ENCODE peak calls at places on chromosomes 5 and 9, in seven cellular contexts. N is neural progenitor cell, P is hepatocyte, K is fibroblast of lung, E is GM23338, M is IMR-90, I is neuronal stem cell. B is an unnamed sample.

GRCh38 chr5:68187268-68188055 is 28.1 kb upstream of the PIK3R1 start:
- DNase-seq in N (peak; percentile 72), P (peak; percentile 47), K (peak; percentile 76), E (peak; percentile 75), M (peak; percentile 22), I (peak; percentile 23), B (no peak)

GRCh38 chr5:55564716-55565115 is 30.0 kb upstream of the PLPP1 start:
- DNase-seq in N (no peak), P (no peak), K (no peak), E (no peak), M (no peak), I (no peak), B (peak; percentile 71)

GRCh38 chr5:3347741-3348140 is 247.9 kb upstream of the IRX1 start:
- DNase-seq in N (no peak), P (no peak), K (no peak), E (no peak), M (no peak), I (no peak), B (no peak)

GRCh38 chr9:116594552-116594951 is 92.6 kb upstream of the TRIM32 start:
- DNase-seq in N (no peak), P (no peak), K (peak; percentile 84), E (no peak), M (peak; percentile 94), I (no peak), B (peak; percentile 72)

GRCh38 chr5:143673676-143674468 is 138.1 kb upstream of the HMHB1 start:
- DNase-seq in N (no peak), P (no peak), K (peak; percentile 27), E (no peak), M (no peak), I (no peak), B (peak; percentile 29)

GRCh38 chr9:103913899-103914298 is 180.2 kb upstream of the SMC2 start:
- DNase-seq in N (no peak), P (no peak), K (no peak), E (no peak), M (no peak), I (no peak), B (peak; percentile 3)

GRCh38 chr5:113022661-113023060 is 46.1 kb downstream of the DCP2 start:
- DNase-seq in N (no peak), P (no peak), K (peak; percentile 66), E (no peak), M (peak; percentile 37), I (no peak), B (peak; percentile 36)

GRCh38 chr5:58135571-58136335 is 324.1 kb downstream of the PLK2 start:
- DNase-seq in N (no peak), P (no peak), K (peak; percentile 67), E (no peak), M (peak; percentile 83), I (no peak), B (peak; percentile 28)

GRCh38 chr5:160092519-160092918 is 26.7 kb downstream of the PWWP2A start:
- DNase-seq in N (no peak), P (no peak), K (no peak), E (no peak), M (no peak), I (no peak), B (no peak)

GRCh38 chr5:2534970-2535369 is 216.5 kb downstream of the IRX2 start:
- DNase-seq in N (no peak), P (no peak), K (no peak), E (no peak), M (no peak), I (no peak), B (no peak)

GRCh38 chr5:141822134-141822533 is 56.1 kb downstream of the PCDH1 start:
- DNase-seq in N (no peak), P (peak; percentile 66), K (peak; percentile 19), E (peak; percentile 3), M (peak; percentile 50), I (no peak), B (no peak)

GRCh38 chr9:129362287-129363098 is 184.4 kb upstream of the IER5L start:
- DNase-seq in N (no peak), P (peak; percentile 9), K (no peak), E (no peak), M (no peak), I (no peak), B (peak; percentile 27)

GRCh38 chr9:96436063-96436455 is 13.9 kb upstream of the HABP4 start:
- DNase-seq in N (no peak), P (no peak), K (peak; percentile 26), E (no peak), M (no peak), I (no peak), B (no peak)

GRCh38 chr9:101437806-101438232 is 2.2 kb upstream of the ALDOB start:
- DNase-seq in N (no peak), P (peak; percentile 60), K (peak; percentile 7), E (no peak), M (no peak), I (no peak), B (no peak)

GRCh38 chr9:112569186-112569585 is 82.6 kb downstream of the KIAA1958 start:
- DNase-seq in N (no peak), P (no peak), K (peak; percentile 97), E (no peak), M (peak; percentile 86), I (no peak), B (peak; percentile 84)

GRCh38 chr5:140348104-140348503 is 1.7 kb upstream of the HBEGF start:
- DNase-seq in N (no peak), P (no peak), K (no peak), E (no peak), M (no peak), I (no peak), B (peak; percentile 99)

GRCh38 chr9:89311346-89312153 is 555 bp downstream of the CKS2 start:
- DNase-seq in N (no peak), P (peak; percentile 46), K (no peak), E (no peak), M (no peak), I (no peak), B (peak; percentile 28)

GRCh38 chr9:134591573-134591981 is 50.0 kb upstream of the COL5A1 start:
- DNase-seq in N (no peak), P (no peak), K (peak; percentile 55), E (no peak), M (no peak), I (no peak), B (no peak)

GRCh38 chr5:149674686-149675085 is 55.4 kb upstream of the PPARGC1B start:
- DNase-seq in N (no peak), P (no peak), K (no peak), E (no peak), M (no peak), I (no peak), B (no peak)

GRCh38 chr5:13985736-13986418 is 41.4 kb upstream of the DNAH5 start:
- DNase-seq in N (no peak), P (no peak), K (peak; percentile 83), E (no peak), M (peak; percentile 92), I (no peak), B (peak; percentile 74)

GRCh38 chr9:81526587-81526986 is 162.8 kb downstream of the TLE1 start:
- DNase-seq in N (no peak), P (no peak), K (peak; percentile 85), E (no peak), M (peak; percentile 93), I (no peak), B (peak; percentile 64)

GRCh38 chr5:74009502-74009901 is 383.5 kb downstream of the ARHGEF28 start:
- DNase-seq in N (no peak), P (no peak), K (no peak), E (no peak), M (peak; percentile 47), I (no peak), B (no peak)

GRCh38 chr9:121721770-121722169 is 70.3 kb downstream of the DAB2IP start:
- DNase-seq in N (peak; percentile 43), P (no peak), K (no peak), E (no peak), M (peak; percentile 54), I (no peak), B (no peak)

GRCh38 chr5:131382407-131383395 is 118.8 kb downstream of the CDC42SE2 start:
- DNase-seq in N (peak; percentile 66), P (peak; percentile 59), K (peak; percentile 45), E (peak; percentile 83), M (peak; percentile 58), I (peak; percentile 8), B (peak; percentile 65)

GRCh38 chr5:14443665-14444064 is 137.9 kb upstream of the OTULINL start:
- DNase-seq in N (no peak), P (no peak), K (no peak), E (no peak), M (no peak), I (no peak), B (no peak)

GRCh38 chr5:157576678-157577077 is 1.1 kb upstream of the ADAM19 start:
- DNase-seq in N (no peak), P (no peak), K (no peak), E (no peak), M (no peak), I (no peak), B (no peak)

GRCh38 chr5:131379723-131380122 is 115.9 kb downstream of the CDC42SE2 start:
- DNase-seq in N (no peak), P (peak; percentile 11), K (peak; percentile 83), E (no peak), M (peak; percentile 79), I (no peak), B (no peak)

GRCh38 chr5:125263346-125263745 is 516.9 kb upstream of the ZNF608 start:
- DNase-seq in N (no peak), P (no peak), K (peak; percentile 10), E (no peak), M (peak; percentile 26), I (no peak), B (no peak)

GRCh38 chr5:176653986-176654385 is 6.7 kb downstream of the TSPAN17 start:
- DNase-seq in N (no peak), P (no peak), K (no peak), E (no peak), M (no peak), I (no peak), B (no peak)

GRCh38 chr5:89260254-89260653 is 377.3 kb upstream of the MEF2C start:
- DNase-seq in N (no peak), P (no peak), K (no peak), E (no peak), M (peak; percentile 40), I (no peak), B (no peak)

GRCh38 chr5:32332361-32332760 is 19.6 kb upstream of the MTMR12 start:
- DNase-seq in N (no peak), P (no peak), K (no peak), E (no peak), M (no peak), I (no peak), B (no peak)
- H3K4me2 ChIP-seq in N (no peak overlapping the region), P (no peak overlapping the region), K (no peak overlapping the region), E (no peak overlapping the region), M (no peak overlapping the region), I (no peak overlapping the region), B (no peak overlapping the region)

GRCh38 chr5:1319436-1320343 is 24.8 kb upstream of the TERT start:
- DNase-seq in N (no peak), P (no peak), K (no peak), E (no peak), M (no peak), I (no peak), B (no peak)
- H3K27me3 ChIP-seq in N (no peaks in the 10 kb centered on the region), P (no peaks in the 10 kb centered on the region), K (no peaks in the 10 kb centered on the region), E (no peaks in the 10 kb centered on the region), M (no peaks in the 10 kb centered on the region), I (no peaks in the 10 kb centered on the region), B (no peaks in the 10 kb centered on the region)

GRCh38 chr9:125683486-125683885 is 23.5 kb downstream of the MAPKAP1 start:
- DNase-seq in N (no peak), P (no peak), K (peak; percentile 87), E (no peak), M (peak; percentile 86), I (no peak), B (peak; percentile 67)
- H3K4me2 ChIP-seq in N (no peak overlapping the region), P (no peak overlapping the region), K (no peak overlapping the region), E (no peak overlapping the region), M (peak overlapping the region; percentile 24), I (no peak overlapping the region), B (no peak overlapping the region)

GRCh38 chr9:106111039-106111740 is 416.8 kb downstream of the TMEM38B start:
- DNase-seq in N (peak; percentile 15), P (no peak), K (no peak), E (peak; percentile 32), M (no peak), I (no peak), B (no peak)
- H3K27me3 ChIP-seq in N (no peaks in the 10 kb centered on the region), P (no peaks in the 10 kb centered on the region), K (no peaks in the 10 kb centered on the region), E (no peaks in the 10 kb centered on the region), M (no peaks in the 10 kb centered on the region), I (no peaks in the 10 kb centered on the region), B (no peaks in the 10 kb centered on the region)